ENCODE peak calls at places on chromosomes 11 and 22, in six cellular contexts. A is WTC11, D is nephron progenitor cell, K is A549, Z is cardiac muscle cell, P is pancreas. X is an unnamed sample.

GRCh38 chr22:46195487-46196165 is 45.3 kb downstream of the PPARA start:
- DNase-seq in A (no peak), D (no peak), K (no peak), Z (no peak), P (no peak), X (no peak)

GRCh38 chr22:46239261-46240048 is 10.6 kb downstream of the CDPF1 start:
- DNase-seq in Z (no peak), P (no peak), K (no peak), D (no peak), A (no peak), X (no peak)

GRCh38 chr22:23237201-23237798 is 57.0 kb downstream of the BCR start:
- DNase-seq in K (no peak), Z (peak), P (peak), A (peak), D (peak), X (no peak)

GRCh38 chr11:1531961-1532586 is 40.0 kb downstream of the DUSP8 start:
- DNase-seq in D (no peak), P (peak), A (no peak), Z (no peak), K (no peak), X (no peak)

GRCh38 chr11:118144301-118144701 is 8.3 kb downstream of the SCN4B start:
- DNase-seq in Z (no peak), P (no peak), D (no peak), A (no peak), K (no peak), X (no peak)

GRCh38 chr11:57387284-57388030 is 3.0 kb downstream of the PRG2 start:
- DNase-seq in P (no peak), Z (peak), D (no peak), A (no peak), K (no peak), X (no peak)

GRCh38 chr11:75602916-75603315 is 40.9 kb downstream of the SERPINH1 start:
- DNase-seq in Z (peak), P (no peak), K (no peak), A (no peak), D (no peak), X (no peak)

GRCh38 chr11:69144316-69144715 is 11.4 kb upstream of the SMIM38 start:
- DNase-seq in A (no peak), K (no peak), Z (no peak), P (no peak), D (no peak), X (no peak)

GRCh38 chr11:120089036-120090001 is 48.6 kb downstream of the TRIM29 start:
- DNase-seq in D (no peak), Z (no peak), P (no peak), K (no peak), A (no peak), X (no peak)

GRCh38 chr22:49239264-49240015 is 588.2 kb downstream of the BRD1 start:
- DNase-seq in D (no peak), Z (no peak), A (no peak), K (no peak), P (no peak), X (no peak)

GRCh38 chr11:3959015-3959917 is 103.8 kb downstream of the STIM1 start:
- DNase-seq in P (no peak), A (no peak), K (peak), Z (peak), D (no peak), X (no peak)

GRCh38 chr11:1054143-1055108 is 17.9 kb upstream of the MUC6 start:
- DNase-seq in Z (peak), A (peak), P (peak), K (no peak), D (peak), X (no peak)

GRCh38 chr11:82814379-82814778 is 80.7 kb upstream of the FAM181B start:
- DNase-seq in A (no peak), K (no peak), D (no peak), Z (no peak), P (no peak), X (no peak)

GRCh38 chr11:16469968-16470367 is 113.6 kb upstream of the SOX6 start:
- DNase-seq in P (no peak), K (no peak), Z (no peak), D (no peak), A (no peak), X (no peak)

GRCh38 chr11:8025123-8025522 is 38.0 kb downstream of the EIF3F start:
- DNase-seq in A (no peak), Z (no peak), P (no peak), K (no peak), D (no peak), X (no peak)

GRCh38 chr22:20771918-20772625 is 1.8 kb upstream of the SERPIND1 start:
- DNase-seq in D (peak), A (peak), Z (no peak), P (no peak), K (no peak), X (peak)
- TF ChIP-seq CTCF in D (peak), A (no peak), Z (no peak), P (no peak), K (no peak), X (peak)

DNA sequence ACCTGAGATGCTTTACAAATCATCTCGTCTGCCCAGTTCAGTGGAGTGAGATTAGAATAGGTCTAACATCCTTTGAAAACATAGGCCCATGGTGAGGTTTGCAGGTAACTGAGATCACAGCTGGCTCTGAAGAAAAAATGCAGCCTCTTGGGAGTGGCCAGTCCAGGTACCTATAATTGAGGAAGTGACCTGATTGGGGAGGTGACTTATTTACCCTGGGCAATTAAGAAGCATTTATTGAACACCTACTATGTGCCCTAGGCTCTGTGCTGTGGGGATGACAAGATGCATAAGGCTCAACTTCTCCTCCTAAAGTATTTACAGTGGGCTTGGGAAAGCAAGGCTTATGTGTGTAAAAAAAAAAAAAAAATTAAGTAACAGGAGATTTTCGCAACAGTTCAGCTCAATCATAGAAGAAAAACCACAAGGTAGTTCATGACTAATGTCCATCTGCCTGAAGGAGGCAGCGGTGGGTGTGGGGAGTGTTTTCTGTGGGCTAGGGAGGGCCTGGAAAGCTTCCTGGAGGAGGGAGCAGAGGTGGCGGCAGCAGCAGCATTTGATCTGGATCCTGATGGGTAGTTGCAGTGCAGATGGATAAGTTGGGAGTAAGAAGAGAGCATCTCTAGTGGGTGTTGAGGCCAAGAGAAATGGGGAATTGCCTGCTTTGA is 16.1 kb downstream of the MICAL2 start:
- DNase-seq in P (no peak), K (no peak), D (no peak), Z (peak), A (no peak), X (no peak)
- TF ChIP-seq CTCF in P (no peak), K (no peak), D (no peak), Z (peak), A (no peak), X (no peak)

GRCh38 chr11:78420255-78420764 is 2.7 kb upstream of the GAB2 start:
- DNase-seq in A (peak), Z (peak), P (peak), K (peak), D (peak), X (peak)
- TF ChIP-seq CTCF in A (peak), Z (peak), P (peak), K (peak), D (peak), X (peak)

GRCh38 chr11:59180907-59181306 is 9.0 kb downstream of the DTX4 start:
- DNase-seq in Z (no peak), P (no peak), K (no peak), A (no peak), D (no peak), X (no peak)

GRCh38 chr11:59184876-59185275 is 12.9 kb downstream of the DTX4 start:
- DNase-seq in Z (no peak), K (no peak), P (no peak), A (no peak), D (no peak), X (peak)

GRCh38 chr11:59183768-59184167 is 11.8 kb downstream of the DTX4 start:
- DNase-seq in P (no peak), D (no peak), A (no peak), K (no peak), Z (peak), X (no peak)

GRCh38 chr11:59181746-59182456 is 10.0 kb downstream of the DTX4 start:
- DNase-seq in K (no peak), D (no peak), Z (no peak), A (no peak), P (no peak), X (no peak)

GRCh38 chr11:59182457-59183151 is 10.7 kb downstream of the DTX4 start:
- DNase-seq in P (peak), D (no peak), Z (no peak), A (peak), K (no peak), X (no peak)
- TF ChIP-seq CTCF in P (no peak), D (peak), Z (peak), A (peak), K (no peak), X (peak)

GRCh38 chr11:65378208-65378927 is 4.1 kb downstream of the SLC25A45 start:
- DNase-seq in D (no peak), K (no peak), P (peak), A (no peak), Z (no peak), X (no peak)

GRCh38 chr11:65377777-65378176 is 4.7 kb downstream of the SLC25A45 start:
- DNase-seq in K (no peak), P (no peak), D (no peak), Z (no peak), A (no peak), X (no peak)

GRCh38 chr11:65379698-65380459 is 2.6 kb downstream of the SLC25A45 start:
- DNase-seq in K (no peak), A (no peak), Z (no peak), D (no peak), P (peak), X (no peak)

GRCh38 chr11:65380460-65381126 is 1.9 kb downstream of the SLC25A45 start:
- DNase-seq in D (no peak), Z (no peak), P (peak), K (no peak), A (no peak), X (no peak)

DNA sequence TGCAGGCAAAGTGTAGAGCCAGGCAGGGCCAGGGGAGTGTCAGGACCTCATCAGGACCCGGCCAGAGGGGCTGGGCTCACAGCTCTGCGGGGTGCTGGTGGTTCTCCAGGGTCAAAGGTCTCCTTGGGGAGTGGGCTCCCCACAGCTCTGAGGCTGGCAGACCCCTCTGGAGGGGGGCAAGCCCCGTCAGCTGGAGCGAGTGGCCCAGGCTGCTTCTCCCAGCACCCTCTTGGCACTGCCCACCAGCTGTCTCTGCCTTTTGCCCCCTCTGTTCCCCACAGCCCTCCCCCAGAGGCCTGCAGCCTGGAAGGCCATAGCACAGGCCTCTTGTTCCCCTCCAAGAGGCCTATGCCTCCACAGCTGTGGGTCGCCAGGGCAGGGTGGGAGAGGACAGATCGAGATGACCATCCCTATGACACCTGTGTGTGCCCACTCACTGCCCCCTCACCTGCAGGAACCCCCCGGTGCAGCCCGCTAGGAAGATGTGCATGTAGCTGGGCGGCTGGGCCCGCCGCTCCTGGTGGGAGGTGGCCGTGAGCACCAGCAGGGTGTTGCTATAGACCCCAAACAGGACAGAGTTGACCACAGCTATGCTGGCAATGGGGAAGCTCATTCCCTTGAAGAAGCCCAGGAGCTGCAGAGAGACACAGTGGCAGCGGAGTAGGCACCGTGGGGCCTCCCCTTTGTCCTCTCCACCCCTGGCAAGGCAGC is 3.4 kb downstream of the SLC25A45 start:
- DNase-seq in P (peak), K (no peak), A (no peak), D (no peak), Z (no peak), X (no peak)
- TF ChIP-seq CTCF in P (no peak), K (no peak), A (no peak), D (no peak), Z (no peak), X (no peak)